ENCODE peak calls at places on chromosomes 11 and 22, in nine cellular contexts. J is pancreas, X is ovary, L is left ventricle myocardium inferior, H is aorta, A is colonic mucosa, K is fibroblast of lung, R is heart left ventricle, V is iPS DF 6.9. T is an unnamed sample. For H3K4me1, the result is how much of the 10 kb centered on the place peaks cover.

GRCh38 chr11:31875861-31876625 is 64.9 kb upstream of the PAX6 start:
- DNase-seq in R (no peak), J (no peak), L (no peak), X (no peak), V (no peak), H (no peak), A (no peak), K (peak), T (no peak)

GRCh38 chr11:110147965-110148709 is 54.9 kb downstream of the ZC3H12C start:
- DNase-seq in R (no peak), X (no peak), A (no peak), J (no peak), H (no peak), L (no peak), K (peak), V (no peak), T (no peak)

GRCh38 chr11:107849791-107850190 is 8.8 kb downstream of the SLC35F2 start:
- DNase-seq in L (no peak), K (no peak), R (no peak), V (no peak), X (no peak), H (no peak), A (no peak), J (no peak), T (no peak)

GRCh38 chr11:123194308-123195181 is 503 bp downstream of the CLMP start:
- DNase-seq in R (no peak), X (peak), J (no peak), A (no peak), L (no peak), V (no peak), K (no peak), H (peak), T (peak)

GRCh38 chr22:49724893-49725489 is 102.7 kb downstream of the BRD1 start:
- DNase-seq in K (peak), X (no peak), V (no peak), J (peak), H (no peak), L (peak), R (peak), A (peak), T (peak)

GRCh38 chr11:67373916-67374570 is 645 bp upstream of the CLCF1 start:
- DNase-seq in H (peak), R (peak), L (peak), V (no peak), K (peak), X (peak), J (peak), A (peak), T (peak)

GRCh38 chr11:128888034-128888985 is 2.8 kb upstream of the KCNJ5 start:
- DNase-seq in H (no peak), K (no peak), V (no peak), R (no peak), X (no peak), A (no peak), L (no peak), J (no peak), T (no peak)

GRCh38 chr22:39176673-39177455 is 24.4 kb upstream of the CBX7 start:
- DNase-seq in H (no peak), X (peak), K (no peak), V (no peak), L (no peak), A (no peak), J (no peak), R (no peak), T (no peak)

GRCh38 chr22:39114157-39114511 is 17.1 kb downstream of the APOBEC3H start:
- DNase-seq in K (no peak), A (no peak), V (no peak), X (no peak), H (peak), L (no peak), J (no peak), R (no peak), T (no peak)

GRCh38 chr22:23431337-23432072 is 148.6 kb downstream of the IGLL1 start:
- DNase-seq in R (no peak), L (no peak), K (no peak), A (no peak), X (peak), H (no peak), J (no peak), V (no peak), T (no peak)

GRCh38 chr11:62295504-62295903 is 3.4 kb downstream of the SCGB1D4 start:
- DNase-seq in R (no peak), L (no peak), K (peak), V (no peak), A (no peak), J (no peak), X (no peak), H (no peak), T (no peak)

GRCh38 chr11:1484716-1485503 is 1.7 kb downstream of the MOB2 start:
- DNase-seq in X (no peak), R (no peak), J (no peak), A (peak), K (no peak), L (peak), V (no peak), H (peak), T (peak)

GRCh38 chr11:76803811-76804600 is 20.9 kb downstream of the TSKU start:
- DNase-seq in R (peak), V (no peak), X (no peak), H (no peak), L (no peak), K (peak), A (peak), J (no peak), T (peak)

GRCh38 chr11:106059617-106060016 is 17.5 kb downstream of the KBTBD3 start:
- DNase-seq in X (no peak), K (no peak), H (no peak), L (no peak), A (no peak), J (no peak), R (no peak), V (no peak), T (no peak)

GRCh38 chr22:17692841-17693240 is 54.3 kb downstream of the BCL2L13 start:
- DNase-seq in X (no peak), K (no peak), A (no peak), V (no peak), H (no peak), J (no peak), L (no peak), R (no peak), T (no peak)

GRCh38 chr22:20173246-20173645 is 22.4 kb upstream of the CCDC188 start:
- DNase-seq in A (no peak), J (no peak), R (no peak), K (no peak), X (no peak), H (no peak), L (no peak), V (no peak), T (no peak)

DNA sequence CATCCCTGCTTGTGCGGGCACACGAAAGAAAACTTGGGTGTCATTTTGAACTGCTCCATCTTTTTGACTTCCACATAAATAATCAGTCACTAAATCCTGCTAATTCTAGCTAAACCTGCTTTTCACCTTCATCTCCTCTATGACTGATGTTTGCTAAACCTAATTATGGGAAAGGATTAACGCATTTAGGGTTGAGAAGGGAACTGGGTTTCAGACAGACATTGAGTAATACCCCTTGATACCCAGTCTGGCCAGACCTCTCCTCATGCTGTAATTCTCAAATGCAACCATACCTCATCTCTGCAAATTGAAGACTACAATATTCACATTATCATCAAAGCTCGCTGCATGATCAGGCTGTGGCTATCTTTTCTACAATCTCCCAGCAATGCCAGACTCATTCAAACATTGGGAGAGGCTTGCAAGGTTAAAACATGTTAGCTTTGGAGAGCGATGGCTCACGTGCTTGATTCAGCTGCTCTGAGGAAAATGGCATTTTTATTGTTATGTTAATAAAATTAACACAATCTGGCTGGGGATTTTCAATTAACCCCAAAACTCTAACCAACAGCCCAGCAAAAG is 2.4 kb downstream of the HPS4 start:
- DNase-seq in J (no peak), K (no peak), R (no peak), A (no peak), L (no peak), X (no peak), H (no peak), V (no peak), T (no peak)
- H3K4me1 ChIP-seq in J (under half), K (under half), R (half or more), A (under half), L (half or more), X (under half), H (under half), V (under half), T (under half)

GRCh38 chr22:26194877-26195276 is 25.6 kb downstream of the SEZ6L start:
- DNase-seq in R (no peak), H (no peak), A (no peak), V (no peak), X (no peak), K (no peak), J (no peak), L (no peak), T (no peak)

GRCh38 chr22:26194313-26194712 is 25.1 kb downstream of the SEZ6L start:
- DNase-seq in R (no peak), H (no peak), X (no peak), V (no peak), L (no peak), J (no peak), K (no peak), A (no peak), T (no peak)

GRCh38 chr22:26197427-26197826 is 28.2 kb downstream of the SEZ6L start:
- DNase-seq in H (no peak), L (no peak), V (no peak), K (no peak), X (no peak), J (no peak), A (no peak), R (no peak), T (no peak)

GRCh38 chr22:26199665-26200064 is 30.4 kb downstream of the SEZ6L start:
- DNase-seq in A (no peak), J (no peak), K (no peak), H (no peak), V (no peak), R (no peak), X (no peak), L (no peak), T (no peak)

DNA sequence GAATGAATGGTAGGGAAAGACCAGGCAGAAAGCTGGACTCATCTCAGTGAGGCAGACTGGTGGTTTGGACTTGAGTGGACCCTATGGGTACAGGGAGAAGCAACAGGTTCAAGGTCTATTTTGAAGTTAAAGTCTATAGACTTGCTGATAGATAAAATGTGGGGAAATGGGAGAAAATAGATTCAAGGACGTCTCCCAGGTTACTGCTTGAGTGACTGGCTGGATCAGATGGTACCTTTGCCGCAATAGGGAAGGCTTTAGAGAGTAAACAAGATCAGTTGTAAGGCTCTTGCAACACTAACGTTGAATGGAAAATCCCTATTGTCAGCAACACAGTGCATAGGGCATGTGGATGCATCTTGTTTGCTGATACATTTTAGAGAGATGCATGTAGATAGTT is 27.4 kb downstream of the SEZ6L start:
- DNase-seq in R (no peak), L (no peak), H (no peak), K (no peak), J (no peak), X (no peak), A (no peak), V (no peak), T (no peak)
- H3K27ac ChIP-seq in R (no peak), L (no peak), H (no peak), K (no peak), J (no peak), X (no peak), A (no peak), V (no peak), T (no peak)

GRCh38 chr22:35683560-35683959 is 34.1 kb upstream of the APOL5 start:
- DNase-seq in H (no peak), L (no peak), A (no peak), J (no peak), V (no peak), R (no peak), X (no peak), K (no peak), T (no peak)

GRCh38 chr22:35678836-35679235 is 30.6 kb downstream of the APOL6 start:
- DNase-seq in K (no peak), J (no peak), R (no peak), H (no peak), L (no peak), X (no peak), A (no peak), V (no peak), T (no peak)

GRCh38 chr22:35681454-35682050 is 33.3 kb downstream of the APOL6 start:
- DNase-seq in A (no peak), X (no peak), L (no peak), V (no peak), K (no peak), H (no peak), R (no peak), J (no peak), T (no peak)

GRCh38 chr22:35674335-35674734 is 26.1 kb downstream of the APOL6 start:
- DNase-seq in A (no peak), V (no peak), H (no peak), R (no peak), J (no peak), X (no peak), K (no peak), L (no peak), T (no peak)

DNA sequence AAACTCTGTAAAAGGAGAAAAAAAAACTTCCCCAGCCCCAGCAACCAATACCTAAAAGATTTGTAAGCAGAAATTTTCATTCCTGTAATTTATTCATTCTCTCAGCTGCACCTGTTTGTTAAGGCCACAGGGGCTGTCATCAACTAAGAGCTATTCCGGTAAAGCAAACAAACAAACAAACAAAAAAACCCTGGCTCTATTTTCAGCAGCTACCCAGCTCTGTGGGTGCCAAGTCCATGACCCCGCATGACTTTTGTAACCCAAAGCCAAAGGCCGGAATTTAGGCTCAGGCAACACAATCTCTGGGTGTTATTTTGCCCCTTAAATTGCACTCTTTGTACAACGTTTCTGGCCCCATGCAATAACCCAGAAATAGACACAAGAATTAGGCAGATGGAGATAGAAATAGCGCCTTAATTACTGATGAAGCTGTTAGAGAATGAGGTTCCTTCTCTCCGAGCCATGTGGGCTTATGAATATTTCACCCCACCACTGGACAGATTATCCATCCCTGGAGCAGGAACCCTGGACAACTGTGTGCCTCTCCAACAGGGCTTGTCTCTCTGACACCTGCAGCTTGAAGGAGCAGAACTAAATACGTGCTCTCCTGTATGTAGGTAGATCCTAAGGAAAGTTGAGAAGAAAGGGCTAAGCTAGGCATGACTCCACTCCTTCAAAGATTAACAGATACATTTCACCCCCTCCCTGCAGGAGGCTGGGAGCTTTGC is 29.4 kb downstream of the APOL6 start:
- DNase-seq in R (no peak), K (no peak), J (no peak), L (no peak), V (no peak), H (no peak), X (no peak), A (no peak), T (no peak)
- H3K4me3 ChIP-seq in R (no peak), K (no peak), J (no peak), L (no peak), V (no peak), H (no peak), X (no peak), A (no peak), T (no peak)

GRCh38 chr11:34340653-34341052 is 17.2 kb downstream of the ABTB2 start:
- DNase-seq in V (no peak), L (no peak), H (no peak), X (no peak), J (no peak), A (no peak), K (no peak), R (no peak), T (no peak)
- H3K4me1 ChIP-seq in V (under half), L (under half), H (under half), X (under half), J (under half), A (under half), K (under half), R (under half), T (under half)

GRCh38 chr22:29788339-29789279 is 21.4 kb downstream of the UQCR10 start:
- DNase-seq in R (no peak), V (no peak), L (no peak), X (no peak), A (no peak), K (no peak), H (no peak), J (no peak), T (no peak)

GRCh38 chr22:29790061-29790460 is 22.9 kb downstream of the UQCR10 start:
- DNase-seq in J (no peak), X (no peak), H (no peak), R (no peak), V (no peak), K (no peak), A (no peak), L (no peak), T (no peak)

GRCh38 chr22:29786026-29786425 is 18.9 kb downstream of the UQCR10 start:
- DNase-seq in R (no peak), V (no peak), K (no peak), L (no peak), X (no peak), J (no peak), A (no peak), H (no peak), T (no peak)

GRCh38 chr22:29784451-29785361 is 17.5 kb downstream of the UQCR10 start:
- DNase-seq in H (no peak), X (peak), V (no peak), K (peak), J (peak), L (peak), R (no peak), A (peak), T (peak)

GRCh38 chr22:29787371-29787980 is 20.3 kb downstream of the UQCR10 start:
- DNase-seq in K (no peak), X (no peak), R (no peak), V (no peak), A (no peak), J (peak), H (no peak), L (no peak), T (no peak)
- H3K27ac ChIP-seq in K (no peak), X (no peak), R (no peak), V (no peak), A (no peak), J (peak), H (no peak), L (no peak), T (no peak)

GRCh38 chr22:41479671-41480396 is 10.9 kb downstream of the ACO2 start:
- DNase-seq in H (peak), L (no peak), V (no peak), K (peak), J (no peak), X (no peak), A (no peak), R (no peak), T (no peak)
- H3K4me3 ChIP-seq in H (no peak), L (peak), V (no peak), K (no peak), J (no peak), X (no peak), A (no peak), R (no peak), T (no peak)

DNA sequence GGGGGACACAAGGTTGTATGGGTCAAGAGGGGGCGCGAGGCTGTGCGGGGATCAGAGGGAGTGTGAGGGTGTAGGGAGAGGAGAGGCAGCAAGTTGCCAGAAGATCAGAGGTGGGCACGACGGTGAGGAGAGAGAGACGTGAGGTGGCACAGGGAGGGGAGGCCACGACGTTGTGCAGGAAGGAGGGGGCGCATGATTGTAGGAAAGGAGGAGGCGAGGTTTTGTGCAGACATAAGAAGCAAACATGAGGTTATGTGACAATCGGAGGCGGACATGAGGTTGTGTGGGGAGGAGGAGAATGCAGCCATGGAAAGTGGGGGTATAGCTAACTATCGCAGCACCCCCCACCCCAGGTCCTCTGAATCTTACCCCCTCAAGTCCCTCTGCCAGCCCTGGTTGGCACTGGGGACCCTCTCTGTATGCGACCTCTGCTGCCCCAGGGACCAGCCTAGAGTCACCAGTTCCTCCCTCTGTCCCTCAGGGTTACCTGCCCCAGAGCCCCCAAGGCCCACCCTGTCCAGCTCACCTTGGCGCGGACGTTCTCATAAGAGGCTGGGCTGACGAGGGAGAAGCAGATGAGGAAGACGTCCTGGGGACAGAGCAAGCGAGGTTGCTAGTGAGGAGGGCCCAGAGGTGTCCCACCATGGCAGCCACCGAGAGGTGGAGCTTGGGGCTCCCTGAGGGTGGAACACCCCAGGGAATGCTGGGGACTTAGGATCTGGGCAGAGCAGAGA is 12.5 kb downstream of the RAC2 start:
- DNase-seq in H (peak), K (no peak), J (no peak), V (no peak), R (no peak), A (no peak), X (no peak), L (no peak), T (peak)
- H3K4me1 ChIP-seq in H (under half), K (under half), J (under half), V (under half), R (under half), A (under half), X (under half), L (under half), T (under half)

GRCh38 chr22:35390933-35391332 is 9.0 kb upstream of the MCM5 start:
- DNase-seq in L (no peak), X (no peak), K (no peak), A (no peak), R (no peak), V (no peak), H (no peak), J (no peak), T (no peak)

GRCh38 chr22:35394810-35395563 is 5.0 kb upstream of the MCM5 start:
- DNase-seq in A (no peak), R (no peak), V (no peak), H (no peak), K (no peak), L (no peak), J (no peak), X (no peak), T (no peak)

GRCh38 chr22:35393116-35394010 is 6.6 kb upstream of the MCM5 start:
- DNase-seq in L (no peak), X (no peak), H (no peak), A (no peak), K (no peak), V (no peak), J (no peak), R (no peak), T (no peak)

GRCh38 chr22:35392357-35392756 is 7.6 kb upstream of the MCM5 start:
- DNase-seq in X (no peak), R (no peak), A (no peak), V (no peak), H (no peak), J (no peak), K (no peak), L (no peak), T (no peak)

DNA sequence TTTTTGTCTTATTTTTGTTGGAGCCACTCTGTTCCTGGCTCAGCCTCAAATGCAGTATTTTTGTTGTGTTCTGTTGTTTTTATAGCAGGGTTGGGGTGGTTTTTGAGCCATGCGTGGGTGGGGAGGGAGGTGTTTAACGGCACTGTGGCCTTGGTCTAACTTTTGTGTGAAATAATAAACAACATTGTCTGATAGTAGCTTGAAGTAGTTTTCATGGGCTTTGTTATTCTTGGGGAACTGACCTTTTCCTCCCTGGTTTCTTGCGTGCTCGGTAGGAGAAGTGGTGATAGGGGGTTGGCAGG is 6.0 kb upstream of the MCM5 start:
- DNase-seq in A (no peak), H (no peak), X (peak), L (no peak), J (no peak), K (no peak), V (no peak), R (no peak), T (no peak)
- H3K27ac ChIP-seq in A (no peak), H (peak), X (peak), L (no peak), J (no peak), K (no peak), V (no peak), R (no peak), T (no peak)

GRCh38 chr11:12692238-12693074 is 18.2 kb downstream of the TEAD1 start:
- DNase-seq in A (peak), H (peak), J (peak), R (peak), V (no peak), L (peak), X (peak), K (peak), T (peak)
- H3K4me3 ChIP-seq in A (no peak), H (no peak), J (no peak), R (no peak), V (no peak), L (peak), X (no peak), K (peak), T (peak)